ENCODE peak calls at places on chromosomes 5 and 9, in eight cellular contexts. B is small intestine; W is transverse colon; Y is CD4-positive, alpha-beta T cell; F is H54; T is epithelial cell of esophagus; H is GM12865; C is upper lobe of right lung. K is an unnamed sample.

GRCh38 chr9:87557996-87558395 is 60.3 kb downstream of the DAPK1 start:
- DNase-seq in B (no peak), H (peak; percentile 82), Y (no peak), T (no peak), W (peak; percentile 43), F (no peak), C (no peak), K (peak; percentile 9)

GRCh38 chr9:14372437-14373318 is 58.7 kb upstream of the NFIB start:
- DNase-seq in T (peak; percentile 84), W (no peak), Y (no peak), B (no peak), F (no peak), C (no peak), H (no peak), K (peak; percentile 81)

GRCh38 chr5:134133995-134134541 is 19.6 kb downstream of the TCF7 start:
- DNase-seq in C (peak; percentile 57), B (no peak), H (no peak), W (no peak), F (no peak), T (no peak), Y (peak; percentile 3), K (no peak)

GRCh38 chr5:68409259-68409658 is 193.7 kb downstream of the PIK3R1 start:
- DNase-seq in F (peak; percentile 4), C (no peak), T (peak; percentile 91), B (no peak), H (no peak), Y (no peak), W (no peak), K (peak; percentile 31)

GRCh38 chr5:14896091-14896490 is 24.5 kb upstream of the ANKH start:
- DNase-seq in F (no peak), H (no peak), Y (no peak), C (no peak), T (no peak), B (peak; percentile 79), W (peak; percentile 58), K (no peak)

GRCh38 chr9:95923794-95924193 is 48.3 kb downstream of the ERCC6L2 start:
- DNase-seq in B (peak; percentile 3), W (peak; percentile 7), H (no peak), C (no peak), T (no peak), F (no peak), Y (no peak), K (no peak)

GRCh38 chr5:149902177-149902576 is 42.4 kb downstream of the PDE6A start:
- DNase-seq in H (no peak), W (no peak), Y (no peak), B (no peak), C (no peak), F (no peak), T (no peak), K (peak; percentile 49)

GRCh38 chr9:7656648-7657047 is 142.9 kb downstream of the DMAC1 start:
- DNase-seq in C (no peak), W (peak; percentile 13), Y (no peak), F (no peak), T (peak; percentile 36), H (no peak), B (peak; percentile 7), K (peak; percentile 62)

GRCh38 chr5:126975791-126976190 is 54.6 kb downstream of the MARCHF3 start:
- DNase-seq in W (no peak), H (no peak), B (no peak), C (no peak), F (no peak), Y (no peak), T (no peak), K (no peak)

GRCh38 chr5:96287181-96287580 is 145.9 kb downstream of the PCSK1 start:
- DNase-seq in C (no peak), W (no peak), B (no peak), F (no peak), Y (no peak), T (no peak), H (no peak), K (no peak)

GRCh38 chr5:108315829-108316228 is 66.1 kb downstream of the FBXL17 start:
- DNase-seq in C (no peak), F (no peak), T (peak; percentile 4), Y (no peak), W (no peak), B (no peak), H (no peak), K (no peak)

GRCh38 chr5:1417586-1418225 is 27.5 kb downstream of the SLC6A3 start:
- DNase-seq in Y (no peak), H (no peak), B (no peak), T (no peak), C (peak; percentile 61), F (no peak), W (no peak), K (no peak)

GRCh38 chr9:22129134-22129533 is 120.0 kb upstream of the CDKN2B start:
- DNase-seq in B (no peak), F (no peak), H (no peak), Y (no peak), T (no peak), C (no peak), W (no peak), K (no peak)

GRCh38 chr9:101028346-101029299 is at the start of gene PLPPR1:
- DNase-seq in F (no peak), T (peak; percentile 60), W (peak; percentile 54), Y (no peak), C (peak; percentile 88), B (peak; percentile 64), H (no peak), K (no peak)

GRCh38 chr9:131402738-131403492 is 9.0 kb downstream of the PRRC2B start:
- DNase-seq in H (no peak), C (peak; percentile 87), T (peak; percentile 86), F (no peak), B (peak; percentile 71), W (peak; percentile 79), Y (no peak), K (peak; percentile 96)